ENCODE peak calls at places on chromosomes 1 and 21, in six cellular contexts. One of them, this sample, is unnamed.

GRCh38 chr1:110433213-110433612 is 17.7 kb upstream of the PROK1 start:
- DNase-seq in cardiac fibroblast: no peak
- DNase-seq in SK-MEL-5: no peak
- DNase-seq in stimulated activated CD4-positive, alpha-beta T cell treated with anti-CD3 and anti-CD28 coated beads, Interleukin-4, amount 100 ng/mL, for 1 hour: no peak
- DNase-seq in smooth muscle cell of the brain vasculature: no peak
- DNase-seq in mesenchymal stem cell: no peak
- DNase-seq in this sample: no peak

GRCh38 chr1:35835398-35835797 is 27.6 kb downstream of the AGO4 start:
- DNase-seq in smooth muscle cell of the brain vasculature: no peak
- DNase-seq in cardiac fibroblast: no peak
- DNase-seq in mesenchymal stem cell: no peak
- DNase-seq in stimulated activated CD4-positive, alpha-beta T cell treated with anti-CD3 and anti-CD28 coated beads, Interleukin-4, amount 100 ng/mL, for 1 hour: no peak
- DNase-seq in SK-MEL-5: peak
- DNase-seq in this sample: no peak

GRCh38 chr21:15211491-15212133 is 146.8 kb upstream of the NRIP1 start:
- DNase-seq in SK-MEL-5: no peak
- DNase-seq in cardiac fibroblast: no peak
- DNase-seq in stimulated activated CD4-positive, alpha-beta T cell treated with anti-CD3 and anti-CD28 coated beads, Interleukin-4, amount 100 ng/mL, for 1 hour: no peak
- DNase-seq in mesenchymal stem cell: peak
- DNase-seq in smooth muscle cell of the brain vasculature: no peak
- DNase-seq in this sample: no peak

GRCh38 chr21:35291963-35292627 is 243.0 kb upstream of the RUNX1 start:
- DNase-seq in stimulated activated CD4-positive, alpha-beta T cell treated with anti-CD3 and anti-CD28 coated beads, Interleukin-4, amount 100 ng/mL, for 1 hour: no peak
- DNase-seq in cardiac fibroblast: no peak
- DNase-seq in SK-MEL-5: no peak
- DNase-seq in mesenchymal stem cell: peak
- DNase-seq in smooth muscle cell of the brain vasculature: no peak
- DNase-seq in this sample: no peak

GRCh38 chr1:219281834-219282233 is 108.2 kb downstream of the LYPLAL1 start:
- DNase-seq in cardiac fibroblast: no peak
- DNase-seq in stimulated activated CD4-positive, alpha-beta T cell treated with anti-CD3 and anti-CD28 coated beads, Interleukin-4, amount 100 ng/mL, for 1 hour: no peak
- DNase-seq in smooth muscle cell of the brain vasculature: no peak
- DNase-seq in SK-MEL-5: no peak
- DNase-seq in mesenchymal stem cell: no peak
- DNase-seq in this sample: no peak

GRCh38 chr1:219427400-219427799 is 185.5 kb downstream of the ZC3H11B start:
- DNase-seq in cardiac fibroblast: no peak
- DNase-seq in mesenchymal stem cell: no peak
- DNase-seq in smooth muscle cell of the brain vasculature: no peak
- DNase-seq in stimulated activated CD4-positive, alpha-beta T cell treated with anti-CD3 and anti-CD28 coated beads, Interleukin-4, amount 100 ng/mL, for 1 hour: no peak
- DNase-seq in SK-MEL-5: no peak
- DNase-seq in this sample: no peak

GRCh38 chr21:23963454-23963853 is 1643.8 kb downstream of the MRPL39 start:
- DNase-seq in cardiac fibroblast: no peak
- DNase-seq in smooth muscle cell of the brain vasculature: no peak
- DNase-seq in stimulated activated CD4-positive, alpha-beta T cell treated with anti-CD3 and anti-CD28 coated beads, Interleukin-4, amount 100 ng/mL, for 1 hour: no peak
- DNase-seq in SK-MEL-5: no peak
- DNase-seq in mesenchymal stem cell: no peak
- DNase-seq in this sample: no peak

GRCh38 chr1:50977575-50978143 is 7.6 kb downstream of the CDKN2C start:
- DNase-seq in SK-MEL-5: peak
- DNase-seq in cardiac fibroblast: peak
- DNase-seq in stimulated activated CD4-positive, alpha-beta T cell treated with anti-CD3 and anti-CD28 coated beads, Interleukin-4, amount 100 ng/mL, for 1 hour: peak
- DNase-seq in mesenchymal stem cell: peak
- DNase-seq in smooth muscle cell of the brain vasculature: no peak
- DNase-seq in this sample: peak

GRCh38 chr1:183043872-183044859 is 20.9 kb downstream of the LAMC1 start:
- DNase-seq in cardiac fibroblast: no peak
- DNase-seq in stimulated activated CD4-positive, alpha-beta T cell treated with anti-CD3 and anti-CD28 coated beads, Interleukin-4, amount 100 ng/mL, for 1 hour: no peak
- DNase-seq in SK-MEL-5: peak
- DNase-seq in smooth muscle cell of the brain vasculature: peak
- DNase-seq in mesenchymal stem cell: peak
- DNase-seq in this sample: peak

GRCh38 chr1:53410100-53410541 is 49.1 kb upstream of the DMRTB1 start:
- DNase-seq in smooth muscle cell of the brain vasculature: no peak
- DNase-seq in mesenchymal stem cell: peak
- DNase-seq in stimulated activated CD4-positive, alpha-beta T cell treated with anti-CD3 and anti-CD28 coated beads, Interleukin-4, amount 100 ng/mL, for 1 hour: no peak
- DNase-seq in SK-MEL-5: no peak
- DNase-seq in cardiac fibroblast: no peak
- DNase-seq in this sample: no peak